ENCODE peak calls at places on chromosome 1, in seven cellular contexts. O, I, A, E, C, P and D are unnamed samples.

GRCh38 chr1:183029591-183030000 is 6.4 kb downstream of the LAMC1 start:
- DNase-seq in C (no peak), I (peak), A (no peak), E (no peak), P (no peak), O (no peak), D (peak)

GRCh38 chr1:26110731-26111529 is 694 bp upstream of the PDIK1L start:
- DNase-seq in C (peak), O (no peak), P (no peak), I (peak), E (peak), A (peak), D (no peak)

GRCh38 chr1:46533179-46533864 is 18.1 kb downstream of the KNCN start:
- DNase-seq in P (no peak), E (no peak), O (no peak), A (peak), C (peak), I (no peak), D (no peak)

GRCh38 chr1:156911587-156912298 is 8.7 kb upstream of the LRRC71 start:
- DNase-seq in C (no peak), A (no peak), O (no peak), I (no peak), P (no peak), E (no peak), D (no peak)

GRCh38 chr1:93776728-93777127 is 95.1 kb upstream of the BCAR3 start:
- DNase-seq in C (no peak), O (no peak), I (no peak), A (no peak), E (no peak), P (no peak), D (no peak)

GRCh38 chr1:29704430-29704829 is 468.1 kb downstream of the PTPRU start:
- DNase-seq in P (no peak), I (no peak), O (no peak), E (no peak), C (no peak), A (no peak), D (no peak)

GRCh38 chr1:178530520-178530919 is 17.6 kb downstream of the TEX35 start:
- DNase-seq in C (no peak), I (peak), P (no peak), O (no peak), E (no peak), A (no peak), D (no peak)

GRCh38 chr1:158613764-158614163 is 8.7 kb downstream of the OR10Z1 start:
- DNase-seq in C (no peak), I (no peak), O (no peak), E (no peak), P (no peak), A (no peak), D (no peak)

GRCh38 chr1:17617787-17618557 is 78.5 kb downstream of the ARHGEF10L start:
- DNase-seq in A (no peak), E (no peak), O (no peak), C (no peak), P (no peak), I (no peak), D (no peak)

GRCh38 chr1:15424981-15425380 is 13.3 kb upstream of the CTRC start:
- DNase-seq in A (no peak), I (no peak), E (no peak), C (no peak), O (no peak), P (no peak), D (no peak)

GRCh38 chr1:48726557-48726956 is 50.1 kb downstream of the BEND5 start:
- DNase-seq in A (no peak), C (no peak), I (no peak), O (no peak), E (no peak), P (no peak), D (no peak)

GRCh38 chr1:41827991-41828570 is 90.6 kb downstream of the HIVEP3 start:
- DNase-seq in C (no peak), O (no peak), E (no peak), P (no peak), A (no peak), I (no peak), D (no peak)

GRCh38 chr1:35577071-35577998 is 4.2 kb downstream of the TFAP2E start:
- DNase-seq in I (no peak), P (no peak), A (no peak), O (no peak), C (no peak), E (no peak), D (no peak)

GRCh38 chr1:22708777-22709176 is 1.9 kb upstream of the EPHB2 start:
- DNase-seq in I (no peak), P (no peak), A (no peak), O (no peak), E (no peak), C (no peak), D (no peak)

GRCh38 chr1:94383966-94384408 is 34.2 kb upstream of the ABCD3 start:
- DNase-seq in C (no peak), I (no peak), O (no peak), P (no peak), A (no peak), E (no peak), D (no peak)

GRCh38 chr1:205046870-205047269 is 3.9 kb downstream of the CNTN2 start:
- DNase-seq in O (no peak), P (no peak), C (no peak), I (no peak), E (no peak), A (no peak), D (no peak)

GRCh38 chr1:6108937-6109636 is 63.4 kb downstream of the KCNAB2 start:
- DNase-seq in O (peak), E (no peak), I (peak), P (peak), C (no peak), A (no peak), D (no peak)

GRCh38 chr1:5945445-5945844 is 46.8 kb downstream of the NPHP4 start:
- DNase-seq in I (no peak), A (no peak), C (no peak), P (no peak), E (no peak), O (no peak), D (no peak)

GRCh38 chr1:55522353-55522903 is 307.3 kb upstream of the USP24 start:
- DNase-seq in A (no peak), I (no peak), E (no peak), C (no peak), O (no peak), P (no peak), D (no peak)

GRCh38 chr1:87760100-87760499 is 431.4 kb downstream of the LMO4 start:
- DNase-seq in A (no peak), C (no peak), I (no peak), E (no peak), O (no peak), P (no peak), D (peak)

GRCh38 chr1:112614460-112615065 is 4.4 kb downstream of the ST7L start:
- DNase-seq in E (no peak), I (no peak), C (no peak), A (no peak), O (no peak), P (peak), D (no peak)

GRCh38 chr1:81230983-81231728 is 569.6 kb upstream of the ADGRL2 start:
- DNase-seq in P (no peak), A (no peak), C (no peak), I (no peak), E (no peak), O (no peak), D (no peak)

GRCh38 chr1:10790155-10790707 is 6.2 kb downstream of the CASZ1 start:
- DNase-seq in E (no peak), P (no peak), O (no peak), C (no peak), A (no peak), I (no peak), D (no peak)

GRCh38 chr1:245045087-245045881 is 109.5 kb upstream of the KIF26B start:
- DNase-seq in C (no peak), A (no peak), O (peak), P (no peak), I (no peak), E (peak), D (no peak)

GRCh38 chr1:181255270-181255929 is 166.9 kb downstream of the IER5 start:
- DNase-seq in E (peak), I (peak), O (peak), P (no peak), C (no peak), A (no peak), D (peak)

GRCh38 chr1:228082260-228082974 is at the start of gene ARF1:
- DNase-seq in O (peak), I (peak), A (peak), P (peak), E (peak), C (peak), D (peak)

GRCh38 chr1:98277111-98277510 is 356.3 kb upstream of the DPYD start:
- DNase-seq in I (peak), A (no peak), O (no peak), E (no peak), C (no peak), P (no peak), D (peak)